ENCODE peak calls at places on chromosomes 13 and 19, in nine cellular contexts. One of them, this sample, is unnamed.
A peak's percentile ranks its signal among the peaks of the same experiment; 100 is the strongest.

GRCh38 chr19:4061683-4062575 is 4.8 kb downstream of the ZBTB7A start:
- DNase-seq in COR-L47: no peak
- DNase-seq in ovary: no peak
- DNase-seq in sciatic nerve: no peak
- DNase-seq in H1: no peak
- DNase-seq in stimulated activated naive CD8-positive, alpha-beta T cell treated with anti-CD3 and anti-CD28 coated beads, Interleukin-15, Interleukin-2, amounts not matched to agents 100 U/mL and 50 U/mL, for 24 hours: peak; percentile 18
- DNase-seq in memory B cell: no peak
- DNase-seq in Right ventricle myocardium superior: no peak
- DNase-seq in DMS 273 treated with DMSO at 0.1 percent for 48 hours: no peak
- DNase-seq in this sample: peak; percentile 36

GRCh38 chr19:11821474-11821873 is 7.4 kb downstream of the ZNF440 start:
- DNase-seq in H1: no peak
- DNase-seq in stimulated activated naive CD8-positive, alpha-beta T cell treated with anti-CD3 and anti-CD28 coated beads, Interleukin-15, Interleukin-2, amounts not matched to agents 100 U/mL and 50 U/mL, for 24 hours: no peak
- DNase-seq in memory B cell: no peak
- DNase-seq in Right ventricle myocardium superior: no peak
- DNase-seq in COR-L47: no peak
- DNase-seq in sciatic nerve: no peak
- DNase-seq in DMS 273 treated with DMSO at 0.1 percent for 48 hours: no peak
- DNase-seq in ovary: no peak
- DNase-seq in this sample: no peak

GRCh38 chr13:102825400-102825799 is 20.4 kb upstream of the ERCC5 start:
- DNase-seq in sciatic nerve: no peak
- DNase-seq in Right ventricle myocardium superior: no peak
- DNase-seq in ovary: no peak
- DNase-seq in stimulated activated naive CD8-positive, alpha-beta T cell treated with anti-CD3 and anti-CD28 coated beads, Interleukin-15, Interleukin-2, amounts not matched to agents 100 U/mL and 50 U/mL, for 24 hours: no peak
- DNase-seq in H1: no peak
- DNase-seq in COR-L47: no peak
- DNase-seq in memory B cell: no peak
- DNase-seq in DMS 273 treated with DMSO at 0.1 percent for 48 hours: no peak
- DNase-seq in this sample: no peak

GRCh38 chr19:44662686-44663085 is 8.6 kb upstream of the CEACAM19 start:
- DNase-seq in DMS 273 treated with DMSO at 0.1 percent for 48 hours: no peak
- DNase-seq in stimulated activated naive CD8-positive, alpha-beta T cell treated with anti-CD3 and anti-CD28 coated beads, Interleukin-15, Interleukin-2, amounts not matched to agents 100 U/mL and 50 U/mL, for 24 hours: no peak
- DNase-seq in sciatic nerve: no peak
- DNase-seq in ovary: no peak
- DNase-seq in H1: no peak
- DNase-seq in Right ventricle myocardium superior: no peak
- DNase-seq in memory B cell: no peak
- DNase-seq in COR-L47: no peak
- DNase-seq in this sample: no peak

GRCh38 chr19:3304871-3305423 is 61.4 kb upstream of the NFIC start:
- DNase-seq in H1: peak; percentile 92
- DNase-seq in memory B cell: peak; percentile 71
- DNase-seq in COR-L47: peak; percentile 63
- DNase-seq in Right ventricle myocardium superior: peak; percentile 72
- DNase-seq in sciatic nerve: peak; percentile 89
- DNase-seq in ovary: peak; percentile 67
- DNase-seq in stimulated activated naive CD8-positive, alpha-beta T cell treated with anti-CD3 and anti-CD28 coated beads, Interleukin-15, Interleukin-2, amounts not matched to agents 100 U/mL and 50 U/mL, for 24 hours: peak; percentile 83
- DNase-seq in DMS 273 treated with DMSO at 0.1 percent for 48 hours: peak; percentile 38
- DNase-seq in this sample: peak; percentile 54

GRCh38 chr13:77918391-77919261 is at the start of gene EDNRB:
- DNase-seq in Right ventricle myocardium superior: peak; percentile 73
- DNase-seq in H1: peak; percentile 77
- DNase-seq in memory B cell: no peak
- DNase-seq in DMS 273 treated with DMSO at 0.1 percent for 48 hours: no peak
- DNase-seq in stimulated activated naive CD8-positive, alpha-beta T cell treated with anti-CD3 and anti-CD28 coated beads, Interleukin-15, Interleukin-2, amounts not matched to agents 100 U/mL and 50 U/mL, for 24 hours: peak; percentile 9
- DNase-seq in sciatic nerve: peak; percentile 71
- DNase-seq in ovary: no peak
- DNase-seq in COR-L47: peak; percentile 21
- DNase-seq in this sample: peak; percentile 56

GRCh38 chr19:3573162-3573857 is 566 bp downstream of the HMG20B start:
- DNase-seq in memory B cell: peak; percentile 59
- DNase-seq in Right ventricle myocardium superior: peak; percentile 63
- DNase-seq in stimulated activated naive CD8-positive, alpha-beta T cell treated with anti-CD3 and anti-CD28 coated beads, Interleukin-15, Interleukin-2, amounts not matched to agents 100 U/mL and 50 U/mL, for 24 hours: peak; percentile 52
- DNase-seq in ovary: no peak
- DNase-seq in DMS 273 treated with DMSO at 0.1 percent for 48 hours: no peak
- DNase-seq in sciatic nerve: peak; percentile 75
- DNase-seq in COR-L47: no peak
- DNase-seq in H1: peak; percentile 73
- DNase-seq in this sample: peak; percentile 77

GRCh38 chr13:30346159-30346788 is 38.9 kb upstream of the KATNAL1 start:
- DNase-seq in Right ventricle myocardium superior: no peak
- DNase-seq in DMS 273 treated with DMSO at 0.1 percent for 48 hours: no peak
- DNase-seq in COR-L47: no peak
- DNase-seq in stimulated activated naive CD8-positive, alpha-beta T cell treated with anti-CD3 and anti-CD28 coated beads, Interleukin-15, Interleukin-2, amounts not matched to agents 100 U/mL and 50 U/mL, for 24 hours: peak; percentile 63
- DNase-seq in sciatic nerve: no peak
- DNase-seq in H1: no peak
- DNase-seq in ovary: no peak
- DNase-seq in memory B cell: no peak
- DNase-seq in this sample: no peak

GRCh38 chr19:54183431-54183830 is 5.9 kb downstream of the MBOAT7 start:
- DNase-seq in memory B cell: no peak
- DNase-seq in stimulated activated naive CD8-positive, alpha-beta T cell treated with anti-CD3 and anti-CD28 coated beads, Interleukin-15, Interleukin-2, amounts not matched to agents 100 U/mL and 50 U/mL, for 24 hours: no peak
- DNase-seq in ovary: no peak
- DNase-seq in Right ventricle myocardium superior: no peak
- DNase-seq in H1: no peak
- DNase-seq in COR-L47: no peak
- DNase-seq in sciatic nerve: no peak
- DNase-seq in DMS 273 treated with DMSO at 0.1 percent for 48 hours: no peak
- DNase-seq in this sample: no peak

GRCh38 chr13:81051873-81052272 is 710.9 kb upstream of the SPRY2 start:
- DNase-seq in Right ventricle myocardium superior: no peak
- DNase-seq in H1: no peak
- DNase-seq in sciatic nerve: no peak
- DNase-seq in COR-L47: no peak
- DNase-seq in stimulated activated naive CD8-positive, alpha-beta T cell treated with anti-CD3 and anti-CD28 coated beads, Interleukin-15, Interleukin-2, amounts not matched to agents 100 U/mL and 50 U/mL, for 24 hours: no peak
- DNase-seq in ovary: no peak
- DNase-seq in memory B cell: no peak
- DNase-seq in DMS 273 treated with DMSO at 0.1 percent for 48 hours: no peak
- DNase-seq in this sample: no peak

GRCh38 chr13:34764246-34764645 is 177.8 kb upstream of the NBEA start:
- DNase-seq in ovary: no peak
- DNase-seq in COR-L47: no peak
- DNase-seq in H1: no peak
- DNase-seq in DMS 273 treated with DMSO at 0.1 percent for 48 hours: no peak
- DNase-seq in sciatic nerve: no peak
- DNase-seq in Right ventricle myocardium superior: no peak
- DNase-seq in stimulated activated naive CD8-positive, alpha-beta T cell treated with anti-CD3 and anti-CD28 coated beads, Interleukin-15, Interleukin-2, amounts not matched to agents 100 U/mL and 50 U/mL, for 24 hours: no peak
- DNase-seq in memory B cell: no peak
- DNase-seq in this sample: no peak

GRCh38 chr13:39422845-39423565 is 180.0 kb downstream of the LHFPL6 start:
- DNase-seq in ovary: no peak
- DNase-seq in DMS 273 treated with DMSO at 0.1 percent for 48 hours: no peak
- DNase-seq in H1: no peak
- DNase-seq in stimulated activated naive CD8-positive, alpha-beta T cell treated with anti-CD3 and anti-CD28 coated beads, Interleukin-15, Interleukin-2, amounts not matched to agents 100 U/mL and 50 U/mL, for 24 hours: no peak
- DNase-seq in COR-L47: no peak
- DNase-seq in sciatic nerve: no peak
- DNase-seq in memory B cell: no peak
- DNase-seq in Right ventricle myocardium superior: no peak
- DNase-seq in this sample: no peak

GRCh38 chr19:58209577-58209976 is 19.1 kb upstream of the ZNF544 start:
- DNase-seq in ovary: no peak
- DNase-seq in H1: no peak
- DNase-seq in stimulated activated naive CD8-positive, alpha-beta T cell treated with anti-CD3 and anti-CD28 coated beads, Interleukin-15, Interleukin-2, amounts not matched to agents 100 U/mL and 50 U/mL, for 24 hours: no peak
- DNase-seq in COR-L47: no peak
- DNase-seq in DMS 273 treated with DMSO at 0.1 percent for 48 hours: no peak
- DNase-seq in sciatic nerve: no peak
- DNase-seq in memory B cell: no peak
- DNase-seq in Right ventricle myocardium superior: no peak
- DNase-seq in this sample: no peak

GRCh38 chr19:8988204-8988603 is 22.0 kb downstream of the MUC16 start:
- DNase-seq in COR-L47: no peak
- DNase-seq in sciatic nerve: no peak
- DNase-seq in memory B cell: no peak
- DNase-seq in stimulated activated naive CD8-positive, alpha-beta T cell treated with anti-CD3 and anti-CD28 coated beads, Interleukin-15, Interleukin-2, amounts not matched to agents 100 U/mL and 50 U/mL, for 24 hours: peak; percentile 19
- DNase-seq in H1: peak; percentile 52
- DNase-seq in DMS 273 treated with DMSO at 0.1 percent for 48 hours: no peak
- DNase-seq in Right ventricle myocardium superior: no peak
- DNase-seq in ovary: no peak
- DNase-seq in this sample: no peak

GRCh38 chr19:34313188-34313587 is 51.8 kb upstream of the GPI start:
- DNase-seq in H1: no peak
- DNase-seq in Right ventricle myocardium superior: no peak
- DNase-seq in stimulated activated naive CD8-positive, alpha-beta T cell treated with anti-CD3 and anti-CD28 coated beads, Interleukin-15, Interleukin-2, amounts not matched to agents 100 U/mL and 50 U/mL, for 24 hours: no peak
- DNase-seq in COR-L47: no peak
- DNase-seq in memory B cell: no peak
- DNase-seq in DMS 273 treated with DMSO at 0.1 percent for 48 hours: no peak
- DNase-seq in ovary: no peak
- DNase-seq in sciatic nerve: no peak
- DNase-seq in this sample: no peak

GRCh38 chr19:4567584-4568071 is 8.1 kb upstream of the SEMA6B start:
- DNase-seq in ovary: no peak
- DNase-seq in memory B cell: peak; percentile 66
- DNase-seq in COR-L47: no peak
- DNase-seq in Right ventricle myocardium superior: peak; percentile 81
- DNase-seq in H1: peak; percentile 99
- DNase-seq in DMS 273 treated with DMSO at 0.1 percent for 48 hours: no peak
- DNase-seq in sciatic nerve: peak; percentile 84
- DNase-seq in stimulated activated naive CD8-positive, alpha-beta T cell treated with anti-CD3 and anti-CD28 coated beads, Interleukin-15, Interleukin-2, amounts not matched to agents 100 U/mL and 50 U/mL, for 24 hours: peak; percentile 81
- DNase-seq in this sample: peak; percentile 78

GRCh38 chr13:23453132-23453531 is 19.6 kb upstream of the SACS start:
- DNase-seq in Right ventricle myocardium superior: no peak
- DNase-seq in ovary: no peak
- DNase-seq in sciatic nerve: no peak
- DNase-seq in COR-L47: no peak
- DNase-seq in H1: peak; percentile 33
- DNase-seq in DMS 273 treated with DMSO at 0.1 percent for 48 hours: no peak
- DNase-seq in stimulated activated naive CD8-positive, alpha-beta T cell treated with anti-CD3 and anti-CD28 coated beads, Interleukin-15, Interleukin-2, amounts not matched to agents 100 U/mL and 50 U/mL, for 24 hours: no peak
- DNase-seq in memory B cell: no peak
- DNase-seq in this sample: no peak

GRCh38 chr19:56838930-56839664 is 1.4 kb downstream of the PEG3 start:
- DNase-seq in memory B cell: no peak
- DNase-seq in ovary: peak; percentile 94
- DNase-seq in H1: no peak
- DNase-seq in sciatic nerve: peak; percentile 97
- DNase-seq in DMS 273 treated with DMSO at 0.1 percent for 48 hours: peak; percentile 99
- DNase-seq in COR-L47: no peak
- DNase-seq in stimulated activated naive CD8-positive, alpha-beta T cell treated with anti-CD3 and anti-CD28 coated beads, Interleukin-15, Interleukin-2, amounts not matched to agents 100 U/mL and 50 U/mL, for 24 hours: no peak
- DNase-seq in Right ventricle myocardium superior: peak; percentile 97
- DNase-seq in this sample: peak; percentile 95

GRCh38 chr13:72820156-72820897 is 38.4 kb downstream of the PIBF1 start:
- DNase-seq in sciatic nerve: no peak
- DNase-seq in COR-L47: no peak
- DNase-seq in H1: no peak
- DNase-seq in stimulated activated naive CD8-positive, alpha-beta T cell treated with anti-CD3 and anti-CD28 coated beads, Interleukin-15, Interleukin-2, amounts not matched to agents 100 U/mL and 50 U/mL, for 24 hours: no peak
- DNase-seq in memory B cell: no peak
- DNase-seq in ovary: no peak
- DNase-seq in Right ventricle myocardium superior: no peak
- DNase-seq in DMS 273 treated with DMSO at 0.1 percent for 48 hours: no peak
- DNase-seq in this sample: no peak

GRCh38 chr19:21750586-21751128 is 16.7 kb downstream of the ZNF100 start:
- DNase-seq in stimulated activated naive CD8-positive, alpha-beta T cell treated with anti-CD3 and anti-CD28 coated beads, Interleukin-15, Interleukin-2, amounts not matched to agents 100 U/mL and 50 U/mL, for 24 hours: no peak
- DNase-seq in Right ventricle myocardium superior: no peak
- DNase-seq in ovary: peak; percentile 8
- DNase-seq in DMS 273 treated with DMSO at 0.1 percent for 48 hours: no peak
- DNase-seq in memory B cell: no peak
- DNase-seq in H1: no peak
- DNase-seq in COR-L47: no peak
- DNase-seq in sciatic nerve: no peak
- DNase-seq in this sample: no peak

GRCh38 chr13:52851153-52851962 is 2.9 kb upstream of the PCDH8 start:
- DNase-seq in memory B cell: no peak
- DNase-seq in H1: peak; percentile 77
- DNase-seq in COR-L47: peak; percentile 37
- DNase-seq in DMS 273 treated with DMSO at 0.1 percent for 48 hours: no peak
- DNase-seq in sciatic nerve: peak; percentile 62
- DNase-seq in ovary: no peak
- DNase-seq in Right ventricle myocardium superior: peak; percentile 53
- DNase-seq in stimulated activated naive CD8-positive, alpha-beta T cell treated with anti-CD3 and anti-CD28 coated beads, Interleukin-15, Interleukin-2, amounts not matched to agents 100 U/mL and 50 U/mL, for 24 hours: peak; percentile 19
- DNase-seq in this sample: peak; percentile 55

GRCh38 chr19:11279505-11280236 is 16.3 kb upstream of the TSPAN16 start:
- DNase-seq in stimulated activated naive CD8-positive, alpha-beta T cell treated with anti-CD3 and anti-CD28 coated beads, Interleukin-15, Interleukin-2, amounts not matched to agents 100 U/mL and 50 U/mL, for 24 hours: peak; percentile 30
- DNase-seq in sciatic nerve: no peak
- DNase-seq in memory B cell: no peak
- DNase-seq in Right ventricle myocardium superior: no peak
- DNase-seq in H1: no peak
- DNase-seq in DMS 273 treated with DMSO at 0.1 percent for 48 hours: no peak
- DNase-seq in ovary: no peak
- DNase-seq in COR-L47: no peak
- DNase-seq in this sample: no peak

GRCh38 chr19:17080441-17080803 is 4.8 kb downstream of the MYO9B start:
- DNase-seq in sciatic nerve: no peak
- DNase-seq in H1: no peak
- DNase-seq in stimulated activated naive CD8-positive, alpha-beta T cell treated with anti-CD3 and anti-CD28 coated beads, Interleukin-15, Interleukin-2, amounts not matched to agents 100 U/mL and 50 U/mL, for 24 hours: no peak
- DNase-seq in memory B cell: no peak
- DNase-seq in COR-L47: no peak
- DNase-seq in ovary: no peak
- DNase-seq in Right ventricle myocardium superior: no peak
- DNase-seq in DMS 273 treated with DMSO at 0.1 percent for 48 hours: no peak
- DNase-seq in this sample: no peak

GRCh38 chr19:37817180-37817911 is 38.0 kb upstream of the ZNF573 start:
- DNase-seq in stimulated activated naive CD8-positive, alpha-beta T cell treated with anti-CD3 and anti-CD28 coated beads, Interleukin-15, Interleukin-2, amounts not matched to agents 100 U/mL and 50 U/mL, for 24 hours: peak; percentile 30
- DNase-seq in H1: peak; percentile 86
- DNase-seq in sciatic nerve: peak; percentile 89
- DNase-seq in ovary: peak; percentile 86
- DNase-seq in DMS 273 treated with DMSO at 0.1 percent for 48 hours: peak; percentile 43
- DNase-seq in memory B cell: peak; percentile 26
- DNase-seq in COR-L47: no peak
- DNase-seq in Right ventricle myocardium superior: peak; percentile 90
- DNase-seq in this sample: peak; percentile 90

This sample was measured in heart left ventricle.